ENCODE peak calls at places on chromosomes 6 and 20, in six cellular contexts. H is adrenal gland, L is BE2C, J is body of pancreas, M is BJ, X is AG09319. S is an unnamed sample.

GRCh38 chr20:62350098-62350628 is 16.9 kb downstream of the LAMA5 start:
- DNase-seq in L (no peak), M (no peak), H (no peak), J (no peak), X (no peak), S (no peak)

GRCh38 chr20:23631981-23632710 is 5.6 kb downstream of the CST3 start:
- DNase-seq in M (no peak), J (no peak), X (no peak), H (no peak), L (no peak), S (no peak)

GRCh38 chr6:7328159-7328713 is 15.2 kb upstream of the SSR1 start:
- DNase-seq in H (no peak), L (no peak), X (no peak), J (no peak), M (no peak), S (no peak)

GRCh38 chr20:54856202-54856601 is 380.8 kb downstream of the DOK5 start:
- DNase-seq in X (no peak), L (no peak), H (no peak), J (no peak), M (no peak), S (no peak)

GRCh38 chr20:10648651-10649050 is 25.1 kb downstream of the JAG1 start:
- DNase-seq in X (peak), H (no peak), J (no peak), M (no peak), L (no peak), S (no peak)

GRCh38 chr6:38846844-38847243 is 131.7 kb downstream of the DNAH8 start:
- DNase-seq in J (no peak), L (no peak), M (no peak), X (no peak), H (no peak), S (no peak)

GRCh38 chr6:169974663-169975062 is 223.2 kb downstream of the ERMARD start:
- DNase-seq in H (no peak), L (no peak), J (no peak), X (no peak), M (no peak), S (no peak)

GRCh38 chr6:21504790-21505189 is 88.8 kb upstream of the SOX4 start:
- DNase-seq in H (no peak), X (no peak), M (no peak), J (no peak), L (no peak), S (no peak)

GRCh38 chr6:101534821-101535220 is 141.3 kb downstream of the GRIK2 start:
- DNase-seq in J (no peak), L (no peak), X (no peak), H (no peak), M (no peak), S (no peak)

S was measured in testis.